ENCODE peak calls at places on chromosomes 2 and 18, in eight cellular contexts. One of them, this sample, is unnamed.

GRCh38 chr2:164694275-164694695 is 73.0 kb upstream of the GRB14 start:
- DNase-seq in AG04450: no peak
- DNase-seq in Caki2: no peak
- DNase-seq in NCI-H187: no peak
- DNase-seq in A172: no peak
- DNase-seq in nephron progenitor cell: no peak
- DNase-seq in memory B cell: no peak
- DNase-seq in stimulated activated CD8-positive, alpha-beta memory T cell treated with anti-CD3 and anti-CD28 coated beads, Interleukin-4, amount 100 ng/mL, for 4 hours: no peak
- DNase-seq in this sample: no peak

GRCh38 chr2:159775006-159775405 is 23.0 kb downstream of the CD302 start:
- DNase-seq in NCI-H187: no peak
- DNase-seq in A172: no peak
- DNase-seq in Caki2: no peak
- DNase-seq in nephron progenitor cell: no peak
- DNase-seq in AG04450: no peak
- DNase-seq in memory B cell: no peak
- DNase-seq in stimulated activated CD8-positive, alpha-beta memory T cell treated with anti-CD3 and anti-CD28 coated beads, Interleukin-4, amount 100 ng/mL, for 4 hours: no peak
- DNase-seq in this sample: no peak

GRCh38 chr18:50853863-50854271 is 25.1 kb upstream of the ME2 start:
- DNase-seq in memory B cell: no peak
- DNase-seq in A172: no peak
- DNase-seq in Caki2: no peak
- DNase-seq in AG04450: no peak
- DNase-seq in nephron progenitor cell: no peak
- DNase-seq in stimulated activated CD8-positive, alpha-beta memory T cell treated with anti-CD3 and anti-CD28 coated beads, Interleukin-4, amount 100 ng/mL, for 4 hours: no peak
- DNase-seq in NCI-H187: no peak
- DNase-seq in this sample: peak; percentile 22

GRCh38 chr2:209958016-209958415 is 44.4 kb upstream of the RPE start:
- DNase-seq in A172: no peak
- DNase-seq in NCI-H187: no peak
- DNase-seq in AG04450: no peak
- DNase-seq in memory B cell: no peak
- DNase-seq in nephron progenitor cell: no peak
- DNase-seq in Caki2: no peak
- DNase-seq in stimulated activated CD8-positive, alpha-beta memory T cell treated with anti-CD3 and anti-CD28 coated beads, Interleukin-4, amount 100 ng/mL, for 4 hours: no peak
- DNase-seq in this sample: no peak

GRCh38 chr18:70709720-70710119 is 420.9 kb downstream of the SOCS6 start:
- DNase-seq in stimulated activated CD8-positive, alpha-beta memory T cell treated with anti-CD3 and anti-CD28 coated beads, Interleukin-4, amount 100 ng/mL, for 4 hours: no peak
- DNase-seq in A172: no peak
- DNase-seq in Caki2: no peak
- DNase-seq in nephron progenitor cell: no peak
- DNase-seq in memory B cell: no peak
- DNase-seq in AG04450: no peak
- DNase-seq in NCI-H187: no peak
- DNase-seq in this sample: no peak

GRCh38 chr2:239891692-239892091 is 133.4 kb downstream of the NDUFA10 start:
- DNase-seq in nephron progenitor cell: no peak
- DNase-seq in Caki2: no peak
- DNase-seq in memory B cell: no peak
- DNase-seq in stimulated activated CD8-positive, alpha-beta memory T cell treated with anti-CD3 and anti-CD28 coated beads, Interleukin-4, amount 100 ng/mL, for 4 hours: no peak
- DNase-seq in NCI-H187: no peak
- DNase-seq in AG04450: no peak
- DNase-seq in A172: no peak
- DNase-seq in this sample: no peak

GRCh38 chr2:196083601-196084000 is 15.0 kb upstream of the DNAH7 start:
- DNase-seq in memory B cell: no peak
- DNase-seq in Caki2: no peak
- DNase-seq in A172: no peak
- DNase-seq in stimulated activated CD8-positive, alpha-beta memory T cell treated with anti-CD3 and anti-CD28 coated beads, Interleukin-4, amount 100 ng/mL, for 4 hours: no peak
- DNase-seq in AG04450: no peak
- DNase-seq in nephron progenitor cell: no peak
- DNase-seq in NCI-H187: no peak
- DNase-seq in this sample: no peak

GRCh38 chr2:198656869-198657268 is 800.9 kb downstream of the SATB2 start:
- DNase-seq in nephron progenitor cell: no peak
- DNase-seq in NCI-H187: no peak
- DNase-seq in Caki2: no peak
- DNase-seq in AG04450: no peak
- DNase-seq in A172: no peak
- DNase-seq in stimulated activated CD8-positive, alpha-beta memory T cell treated with anti-CD3 and anti-CD28 coated beads, Interleukin-4, amount 100 ng/mL, for 4 hours: no peak
- DNase-seq in memory B cell: no peak
- DNase-seq in this sample: no peak

GRCh38 chr2:197137234-197137633 is 173.3 kb downstream of the ANKRD44 start:
- DNase-seq in AG04450: no peak
- DNase-seq in NCI-H187: no peak
- DNase-seq in Caki2: peak; percentile 34
- DNase-seq in nephron progenitor cell: no peak
- DNase-seq in memory B cell: no peak
- DNase-seq in A172: peak; percentile 69
- DNase-seq in stimulated activated CD8-positive, alpha-beta memory T cell treated with anti-CD3 and anti-CD28 coated beads, Interleukin-4, amount 100 ng/mL, for 4 hours: no peak
- DNase-seq in this sample: no peak

GRCh38 chr2:240203031-240203841 is 62.8 kb upstream of the OTOS start:
- DNase-seq in AG04450: no peak
- DNase-seq in NCI-H187: no peak
- DNase-seq in A172: no peak
- DNase-seq in Caki2: no peak
- DNase-seq in nephron progenitor cell: no peak
- DNase-seq in memory B cell: no peak
- DNase-seq in stimulated activated CD8-positive, alpha-beta memory T cell treated with anti-CD3 and anti-CD28 coated beads, Interleukin-4, amount 100 ng/mL, for 4 hours: no peak
- DNase-seq in this sample: no peak

GRCh38 chr2:238119756-238120462 is 18.6 kb upstream of the KLHL30 start:
- DNase-seq in stimulated activated CD8-positive, alpha-beta memory T cell treated with anti-CD3 and anti-CD28 coated beads, Interleukin-4, amount 100 ng/mL, for 4 hours: no peak
- DNase-seq in Caki2: no peak
- DNase-seq in memory B cell: no peak
- DNase-seq in nephron progenitor cell: no peak
- DNase-seq in A172: no peak
- DNase-seq in NCI-H187: no peak
- DNase-seq in AG04450: no peak
- DNase-seq in this sample: no peak

GRCh38 chr18:35459997-35460396 is 37.8 kb downstream of the INO80C start:
- DNase-seq in memory B cell: no peak
- DNase-seq in NCI-H187: no peak
- DNase-seq in AG04450: no peak
- DNase-seq in stimulated activated CD8-positive, alpha-beta memory T cell treated with anti-CD3 and anti-CD28 coated beads, Interleukin-4, amount 100 ng/mL, for 4 hours: no peak
- DNase-seq in Caki2: no peak
- DNase-seq in A172: no peak
- DNase-seq in nephron progenitor cell: no peak
- DNase-seq in this sample: no peak

GRCh38 chr2:229249536-229249935 is 21.6 kb downstream of the PID1 start:
- DNase-seq in stimulated activated CD8-positive, alpha-beta memory T cell treated with anti-CD3 and anti-CD28 coated beads, Interleukin-4, amount 100 ng/mL, for 4 hours: no peak
- DNase-seq in memory B cell: no peak
- DNase-seq in Caki2: no peak
- DNase-seq in A172: no peak
- DNase-seq in AG04450: no peak
- DNase-seq in nephron progenitor cell: no peak
- DNase-seq in NCI-H187: no peak
- DNase-seq in this sample: no peak

GRCh38 chr2:84217446-84217845 is 241.6 kb downstream of the SUCLG1 start:
- DNase-seq in nephron progenitor cell: no peak
- DNase-seq in Caki2: no peak
- DNase-seq in stimulated activated CD8-positive, alpha-beta memory T cell treated with anti-CD3 and anti-CD28 coated beads, Interleukin-4, amount 100 ng/mL, for 4 hours: no peak
- DNase-seq in AG04450: no peak
- DNase-seq in A172: no peak
- DNase-seq in NCI-H187: no peak
- DNase-seq in memory B cell: no peak
- DNase-seq in this sample: no peak

GRCh38 chr2:130156624-130157004 is 11.7 kb upstream of the CCDC74B start:
- DNase-seq in memory B cell: no peak
- DNase-seq in A172: no peak
- DNase-seq in AG04450: no peak
- DNase-seq in Caki2: no peak
- DNase-seq in stimulated activated CD8-positive, alpha-beta memory T cell treated with anti-CD3 and anti-CD28 coated beads, Interleukin-4, amount 100 ng/mL, for 4 hours: no peak
- DNase-seq in nephron progenitor cell: no peak
- DNase-seq in NCI-H187: no peak
- DNase-seq in this sample: no peak

GRCh38 chr18:48396561-48396960 is 12.6 kb downstream of the ZBTB7C start:
- DNase-seq in memory B cell: no peak
- DNase-seq in nephron progenitor cell: no peak
- DNase-seq in Caki2: no peak
- DNase-seq in A172: no peak
- DNase-seq in AG04450: no peak
- DNase-seq in NCI-H187: no peak
- DNase-seq in stimulated activated CD8-positive, alpha-beta memory T cell treated with anti-CD3 and anti-CD28 coated beads, Interleukin-4, amount 100 ng/mL, for 4 hours: no peak
- DNase-seq in this sample: no peak

GRCh38 chr2:235270951-235271350 is 222.9 kb upstream of the AGAP1 start:
- DNase-seq in memory B cell: no peak
- DNase-seq in NCI-H187: no peak
- DNase-seq in nephron progenitor cell: no peak
- DNase-seq in A172: peak; percentile 75
- DNase-seq in stimulated activated CD8-positive, alpha-beta memory T cell treated with anti-CD3 and anti-CD28 coated beads, Interleukin-4, amount 100 ng/mL, for 4 hours: no peak
- DNase-seq in AG04450: no peak
- DNase-seq in Caki2: no peak
- DNase-seq in this sample: no peak

GRCh38 chr2:35522434-35522833 is 833.1 kb upstream of the CRIM1 start:
- DNase-seq in stimulated activated CD8-positive, alpha-beta memory T cell treated with anti-CD3 and anti-CD28 coated beads, Interleukin-4, amount 100 ng/mL, for 4 hours: no peak
- DNase-seq in A172: no peak
- DNase-seq in AG04450: no peak
- DNase-seq in NCI-H187: no peak
- DNase-seq in memory B cell: no peak
- DNase-seq in nephron progenitor cell: no peak
- DNase-seq in Caki2: no peak
- DNase-seq in this sample: no peak

GRCh38 chr2:175010848-175011254 is 5.7 kb upstream of the CHN1 start:
- DNase-seq in NCI-H187: peak; percentile 90
- DNase-seq in Caki2: no peak
- DNase-seq in nephron progenitor cell: no peak
- DNase-seq in A172: no peak
- DNase-seq in AG04450: no peak
- DNase-seq in memory B cell: no peak
- DNase-seq in stimulated activated CD8-positive, alpha-beta memory T cell treated with anti-CD3 and anti-CD28 coated beads, Interleukin-4, amount 100 ng/mL, for 4 hours: no peak
- DNase-seq in this sample: no peak

GRCh38 chr2:206217162-206217561 is 57.3 kb upstream of the ZDBF2 start:
- DNase-seq in memory B cell: no peak
- DNase-seq in stimulated activated CD8-positive, alpha-beta memory T cell treated with anti-CD3 and anti-CD28 coated beads, Interleukin-4, amount 100 ng/mL, for 4 hours: no peak
- DNase-seq in A172: no peak
- DNase-seq in AG04450: no peak
- DNase-seq in nephron progenitor cell: no peak
- DNase-seq in Caki2: no peak
- DNase-seq in NCI-H187: no peak
- DNase-seq in this sample: no peak

GRCh38 chr2:237673130-237673921 is 45.9 kb downstream of the LRRFIP1 start:
- DNase-seq in memory B cell: peak; percentile 84
- DNase-seq in nephron progenitor cell: peak; percentile 48
- DNase-seq in A172: peak; percentile 64
- DNase-seq in Caki2: peak; percentile 52
- DNase-seq in stimulated activated CD8-positive, alpha-beta memory T cell treated with anti-CD3 and anti-CD28 coated beads, Interleukin-4, amount 100 ng/mL, for 4 hours: peak; percentile 95
- DNase-seq in NCI-H187: peak; percentile 39
- DNase-seq in AG04450: no peak
- DNase-seq in this sample: peak; percentile 71

GRCh38 chr18:77486985-77487384 is 237.3 kb downstream of the GALR1 start:
- DNase-seq in memory B cell: no peak
- DNase-seq in NCI-H187: no peak
- DNase-seq in nephron progenitor cell: no peak
- DNase-seq in stimulated activated CD8-positive, alpha-beta memory T cell treated with anti-CD3 and anti-CD28 coated beads, Interleukin-4, amount 100 ng/mL, for 4 hours: no peak
- DNase-seq in A172: no peak
- DNase-seq in AG04450: no peak
- DNase-seq in Caki2: no peak
- DNase-seq in this sample: no peak

GRCh38 chr2:177852389-177852788 is 220.2 kb downstream of the PDE11A start:
- DNase-seq in stimulated activated CD8-positive, alpha-beta memory T cell treated with anti-CD3 and anti-CD28 coated beads, Interleukin-4, amount 100 ng/mL, for 4 hours: no peak
- DNase-seq in Caki2: no peak
- DNase-seq in memory B cell: no peak
- DNase-seq in nephron progenitor cell: no peak
- DNase-seq in NCI-H187: no peak
- DNase-seq in A172: no peak
- DNase-seq in AG04450: no peak
- DNase-seq in this sample: no peak

GRCh38 chr2:873027-873426 is 77.6 kb upstream of the SNTG2 start:
- DNase-seq in nephron progenitor cell: no peak
- DNase-seq in NCI-H187: no peak
- DNase-seq in AG04450: no peak
- DNase-seq in Caki2: no peak
- DNase-seq in stimulated activated CD8-positive, alpha-beta memory T cell treated with anti-CD3 and anti-CD28 coated beads, Interleukin-4, amount 100 ng/mL, for 4 hours: no peak
- DNase-seq in memory B cell: no peak
- DNase-seq in A172: no peak
- DNase-seq in this sample: no peak

GRCh38 chr2:25651066-25651465 is 22.3 kb downstream of the DTNB start:
- DNase-seq in AG04450: no peak
- DNase-seq in nephron progenitor cell: no peak
- DNase-seq in A172: no peak
- DNase-seq in stimulated activated CD8-positive, alpha-beta memory T cell treated with anti-CD3 and anti-CD28 coated beads, Interleukin-4, amount 100 ng/mL, for 4 hours: no peak
- DNase-seq in Caki2: no peak
- DNase-seq in NCI-H187: no peak
- DNase-seq in memory B cell: no peak
- DNase-seq in this sample: no peak

This sample was measured in LoVo.